ENCODE peak calls at places on chromosomes 5 and 9, in four cellular contexts. M is activated effector memory CD4-positive, alpha-beta T cell treated with Interleukin-2 at 50 U/mL for 16 hours; E is tibial nerve; W is WTC11. F is an unnamed sample.

GRCh38 chr9:28435456-28435855 is 862.2 kb upstream of the C9orf72 start:
- DNase-seq in M (no peak), E (no peak), W (no peak), F (no peak)

GRCh38 chr5:179317411-179318192 is 27.7 kb downstream of the ADAMTS2 start:
- DNase-seq in M (no peak), E (no peak), W (peak; percentile 3), F (no peak)

GRCh38 chr5:148949871-148950863 is 112.7 kb downstream of the SH3TC2 start:
- DNase-seq in M (no peak), E (no peak), W (no peak), F (no peak)

GRCh38 chr9:80836013-80836412 is 853.3 kb downstream of the TLE1 start:
- DNase-seq in M (no peak), E (no peak), W (no peak), F (no peak)

GRCh38 chr9:137453643-137454081 is 5.5 kb downstream of the NSMF start:
- DNase-seq in M (peak; percentile 40), E (peak; percentile 68), W (peak; percentile 87), F (peak; percentile 62)

GRCh38 chr9:133107245-133107722 is 13.8 kb downstream of the RALGDS start:
- DNase-seq in M (no peak), E (no peak), W (no peak), F (no peak)

GRCh38 chr9:81389569-81389993 is 299.8 kb downstream of the TLE1 start:
- DNase-seq in M (no peak), E (peak; percentile 44), W (no peak), F (no peak)

GRCh38 chr5:35857606-35858205 is 1.0 kb downstream of the IL7R start:
- DNase-seq in M (no peak), E (no peak), W (no peak), F (no peak)

GRCh38 chr9:33220681-33221567 is 19.0 kb upstream of the SPINK4 start:
- DNase-seq in M (no peak), E (no peak), W (no peak), F (no peak)

GRCh38 chr5:173697931-173698579 is 81.6 kb upstream of the BOD1 start:
- DNase-seq in M (no peak), E (no peak), W (no peak), F (no peak)

GRCh38 chr5:172721455-172722308 is 49.3 kb downstream of the DUSP1 start:
- DNase-seq in M (no peak), E (peak; percentile 82), W (no peak), F (no peak)

GRCh38 chr9:98034593-98035546 is 21.7 kb upstream of the NANS start:
- DNase-seq in M (peak; percentile 77), E (peak; percentile 97), W (peak; percentile 93), F (peak; percentile 91)

GRCh38 chr9:128911529-128912035 is 9.2 kb upstream of the PHYHD1 start:
- DNase-seq in M (no peak), E (no peak), W (no peak), F (no peak)

GRCh38 chr5:111782171-111782570 is 25.2 kb upstream of the NREP start:
- DNase-seq in M (no peak), E (no peak), W (no peak), F (no peak)

GRCh38 chr9:135328485-135329417 is 150.8 kb upstream of the PPP1R26 start:
- DNase-seq in M (no peak), E (no peak), W (peak; percentile 5), F (no peak)

GRCh38 chr5:115589043-115589442 is 13.2 kb downstream of the TICAM2 start:
- DNase-seq in M (no peak), E (no peak), W (no peak), F (no peak)

GRCh38 chr5:97547999-97548797 is 365.2 kb upstream of the RIOK2 start:
- DNase-seq in M (no peak), E (no peak), W (no peak), F (no peak)

GRCh38 chr5:69492391-69493234 is at the start of gene OCLN:
- DNase-seq in M (no peak), E (no peak), W (peak; percentile 93), F (no peak)

GRCh38 chr5:149488645-149489306 is 62.5 kb downstream of the CSNK1A1 start:
- DNase-seq in M (no peak), E (no peak), W (no peak), F (no peak)

GRCh38 chr9:101711330-101711941 is 27.0 kb downstream of the GRIN3A start:
- DNase-seq in M (no peak), E (no peak), W (peak; percentile 71), F (no peak)